ENCODE peak calls at places on chromosome 9, in seven cellular contexts. One of them, this sample, is unnamed.

GRCh38 chr9:70600479-70600878 is 186.0 kb upstream of the KLF9 start:
- DNase-seq in SK-N-MC: no peak
- DNase-seq in endothelial cell of umbilical vein: peak
- DNase-seq in sigmoid colon: peak
- DNase-seq in spleen: no peak
- DNase-seq in GM12892: no peak
- DNase-seq in transverse colon: peak
- DNase-seq in this sample: no peak

GRCh38 chr9:76574171-76574767 is 115.3 kb downstream of the GCNT1 start:
- DNase-seq in transverse colon: no peak
- DNase-seq in SK-N-MC: no peak
- DNase-seq in spleen: no peak
- DNase-seq in sigmoid colon: no peak
- DNase-seq in GM12892: no peak
- DNase-seq in endothelial cell of umbilical vein: no peak
- DNase-seq in this sample: no peak

GRCh38 chr9:93599571-93600403 is 23.4 kb downstream of the PHF2 start:
- DNase-seq in sigmoid colon: no peak
- DNase-seq in spleen: no peak
- DNase-seq in GM12892: no peak
- DNase-seq in transverse colon: no peak
- DNase-seq in endothelial cell of umbilical vein: no peak
- DNase-seq in SK-N-MC: no peak
- DNase-seq in this sample: no peak

GRCh38 chr9:90773593-90773992 is 28.0 kb upstream of the SYK start:
- DNase-seq in spleen: no peak
- DNase-seq in endothelial cell of umbilical vein: no peak
- DNase-seq in SK-N-MC: no peak
- DNase-seq in transverse colon: peak
- DNase-seq in sigmoid colon: no peak
- DNase-seq in GM12892: no peak
- DNase-seq in this sample: no peak

GRCh38 chr9:135612981-135613910 is 26.1 kb downstream of the GLT6D1 start:
- DNase-seq in endothelial cell of umbilical vein: no peak
- DNase-seq in sigmoid colon: no peak
- DNase-seq in spleen: no peak
- DNase-seq in transverse colon: no peak
- DNase-seq in GM12892: no peak
- DNase-seq in SK-N-MC: no peak
- DNase-seq in this sample: no peak

GRCh38 chr9:35489313-35490154 is at the start of gene RUSC2:
- DNase-seq in GM12892: peak
- DNase-seq in spleen: peak
- DNase-seq in SK-N-MC: no peak
- DNase-seq in sigmoid colon: peak
- DNase-seq in transverse colon: peak
- DNase-seq in endothelial cell of umbilical vein: peak
- DNase-seq in this sample: peak

GRCh38 chr9:76247426-76247825 is 146.8 kb downstream of the RFK start:
- DNase-seq in transverse colon: no peak
- DNase-seq in endothelial cell of umbilical vein: no peak
- DNase-seq in sigmoid colon: no peak
- DNase-seq in GM12892: no peak
- DNase-seq in SK-N-MC: no peak
- DNase-seq in spleen: no peak
- DNase-seq in this sample: no peak

GRCh38 chr9:129401623-129402340 is 219.1 kb downstream of the C9orf50 start:
- DNase-seq in GM12892: no peak
- DNase-seq in SK-N-MC: no peak
- DNase-seq in endothelial cell of umbilical vein: no peak
- DNase-seq in transverse colon: no peak
- DNase-seq in sigmoid colon: no peak
- DNase-seq in spleen: peak
- DNase-seq in this sample: no peak

GRCh38 chr9:127785933-127786772 is at the start of gene CDK9:
- DNase-seq in sigmoid colon: peak
- DNase-seq in spleen: peak
- DNase-seq in endothelial cell of umbilical vein: peak
- DNase-seq in transverse colon: peak
- DNase-seq in SK-N-MC: no peak
- DNase-seq in GM12892: peak
- DNase-seq in this sample: no peak

GRCh38 chr9:16032799-16033198 is 480.0 kb downstream of the CCDC171 start:
- DNase-seq in transverse colon: no peak
- DNase-seq in endothelial cell of umbilical vein: no peak
- DNase-seq in spleen: no peak
- DNase-seq in GM12892: no peak
- DNase-seq in SK-N-MC: no peak
- DNase-seq in sigmoid colon: no peak
- DNase-seq in this sample: no peak

GRCh38 chr9:92716557-92716956 is 46.6 kb upstream of the IPPK start:
- DNase-seq in SK-N-MC: no peak
- DNase-seq in spleen: peak
- DNase-seq in endothelial cell of umbilical vein: peak
- DNase-seq in transverse colon: peak
- DNase-seq in sigmoid colon: no peak
- DNase-seq in GM12892: peak
- DNase-seq in this sample: peak

GRCh38 chr9:81562221-81563019 is 126.9 kb downstream of the TLE1 start:
- DNase-seq in endothelial cell of umbilical vein: peak
- DNase-seq in SK-N-MC: no peak
- DNase-seq in transverse colon: no peak
- DNase-seq in GM12892: no peak
- DNase-seq in sigmoid colon: no peak
- DNase-seq in spleen: no peak
- DNase-seq in this sample: peak

GRCh38 chr9:38641985-38642864 is 21.8 kb upstream of the ANKRD18A start:
- DNase-seq in GM12892: no peak
- DNase-seq in sigmoid colon: no peak
- DNase-seq in transverse colon: peak
- DNase-seq in endothelial cell of umbilical vein: peak
- DNase-seq in spleen: no peak
- DNase-seq in SK-N-MC: peak
- DNase-seq in this sample: no peak

GRCh38 chr9:137745541-137745991 is 126.8 kb downstream of the EHMT1 start:
- DNase-seq in transverse colon: peak
- DNase-seq in endothelial cell of umbilical vein: no peak
- DNase-seq in GM12892: peak
- DNase-seq in sigmoid colon: no peak
- DNase-seq in SK-N-MC: no peak
- DNase-seq in spleen: peak
- DNase-seq in this sample: no peak

GRCh38 chr9:87567566-87567965 is 69.9 kb downstream of the DAPK1 start:
- DNase-seq in spleen: no peak
- DNase-seq in transverse colon: no peak
- DNase-seq in GM12892: no peak
- DNase-seq in sigmoid colon: no peak
- DNase-seq in endothelial cell of umbilical vein: no peak
- DNase-seq in SK-N-MC: no peak
- DNase-seq in this sample: no peak

GRCh38 chr9:127279717-127280285 is 15.2 kb downstream of the GARNL3 start:
- DNase-seq in spleen: no peak
- DNase-seq in transverse colon: no peak
- DNase-seq in endothelial cell of umbilical vein: no peak
- DNase-seq in GM12892: no peak
- DNase-seq in sigmoid colon: no peak
- DNase-seq in SK-N-MC: no peak
- DNase-seq in this sample: no peak

GRCh38 chr9:137301086-137301947 is 754 bp downstream of the NRARP start:
- DNase-seq in SK-N-MC: no peak
- DNase-seq in endothelial cell of umbilical vein: peak
- DNase-seq in sigmoid colon: no peak
- DNase-seq in GM12892: no peak
- DNase-seq in spleen: no peak
- DNase-seq in transverse colon: peak
- DNase-seq in this sample: no peak

GRCh38 chr9:94645901-94646300 is 6.6 kb upstream of the FBP1 start:
- DNase-seq in SK-N-MC: no peak
- DNase-seq in transverse colon: no peak
- DNase-seq in sigmoid colon: no peak
- DNase-seq in endothelial cell of umbilical vein: no peak
- DNase-seq in spleen: no peak
- DNase-seq in GM12892: no peak
- DNase-seq in this sample: no peak

GRCh38 chr9:94644543-94644942 is 5.2 kb upstream of the FBP1 start:
- DNase-seq in GM12892: no peak
- DNase-seq in sigmoid colon: no peak
- DNase-seq in SK-N-MC: no peak
- DNase-seq in endothelial cell of umbilical vein: no peak
- DNase-seq in spleen: no peak
- DNase-seq in transverse colon: no peak
- DNase-seq in this sample: no peak

GRCh38 chr9:94650924-94651323 is 11.6 kb upstream of the FBP1 start:
- DNase-seq in sigmoid colon: no peak
- DNase-seq in endothelial cell of umbilical vein: no peak
- DNase-seq in SK-N-MC: no peak
- DNase-seq in transverse colon: no peak
- DNase-seq in spleen: no peak
- DNase-seq in GM12892: no peak
- DNase-seq in this sample: no peak

GRCh38 chr9:94648191-94648590 is 8.9 kb upstream of the FBP1 start:
- DNase-seq in SK-N-MC: no peak
- DNase-seq in GM12892: no peak
- DNase-seq in transverse colon: no peak
- DNase-seq in sigmoid colon: no peak
- DNase-seq in spleen: no peak
- DNase-seq in endothelial cell of umbilical vein: no peak
- DNase-seq in this sample: no peak

DNA sequence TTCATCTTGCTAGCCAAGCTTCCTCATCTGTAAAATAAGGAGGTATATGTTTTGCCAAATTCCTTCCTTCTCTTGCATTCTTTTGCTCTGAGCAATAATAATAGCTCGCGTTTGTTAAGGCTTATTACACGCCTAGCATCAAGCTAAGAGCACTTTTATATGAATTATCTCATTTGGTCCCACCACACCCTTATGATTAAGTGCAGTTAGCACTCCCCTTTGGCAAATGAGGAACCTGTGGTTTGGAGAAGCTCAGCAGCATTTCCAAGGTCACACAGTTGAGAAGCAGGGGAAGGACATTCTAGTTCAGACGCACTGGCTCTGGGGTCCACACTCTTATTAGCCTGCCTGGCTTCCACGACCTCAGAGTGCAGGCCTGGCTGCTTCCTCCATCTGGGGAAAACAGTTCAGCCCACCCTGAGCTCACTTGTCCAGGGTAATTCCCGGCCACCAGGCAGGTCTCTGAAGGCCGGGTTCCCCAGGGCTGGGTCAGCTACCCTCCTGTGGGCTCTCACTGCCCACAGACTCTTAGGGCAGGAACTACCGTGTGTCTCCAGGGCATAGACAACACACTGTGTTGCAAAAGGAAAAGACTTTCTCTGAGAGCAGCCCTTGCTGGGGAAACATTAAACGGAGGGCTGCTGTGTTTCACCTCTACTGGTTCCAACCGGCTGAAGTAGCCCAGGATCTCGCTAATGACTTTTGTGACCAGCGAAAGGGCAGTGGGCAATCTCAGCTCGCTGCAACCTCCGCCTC is 10.0 kb upstream of the FBP1 start:
- DNase-seq in SK-N-MC: no peak
- DNase-seq in transverse colon: no peak
- DNase-seq in GM12892: no peak
- DNase-seq in spleen: no peak
- DNase-seq in sigmoid colon: no peak
- DNase-seq in endothelial cell of umbilical vein: no peak
- DNase-seq in this sample: no peak
- TF ChIP-seq POLR2AphosphoS5 in SK-N-MC: no peak
- TF ChIP-seq POLR2AphosphoS5 in transverse colon: no peak
- TF ChIP-seq POLR2AphosphoS5 in GM12892: no peak
- TF ChIP-seq POLR2AphosphoS5 in spleen: no peak
- TF ChIP-seq POLR2AphosphoS5 in sigmoid colon: no peak
- TF ChIP-seq POLR2AphosphoS5 in endothelial cell of umbilical vein: no peak
- TF ChIP-seq POLR2AphosphoS5 in this sample: no peak

GRCh38 chr9:125764198-125764597 is 17.0 kb downstream of the PBX3 start:
- DNase-seq in transverse colon: no peak
- DNase-seq in SK-N-MC: no peak
- DNase-seq in endothelial cell of umbilical vein: no peak
- DNase-seq in sigmoid colon: no peak
- DNase-seq in GM12892: no peak
- DNase-seq in spleen: no peak
- DNase-seq in this sample: no peak

GRCh38 chr9:125768803-125769202 is 21.6 kb downstream of the PBX3 start:
- DNase-seq in spleen: no peak
- DNase-seq in transverse colon: no peak
- DNase-seq in GM12892: no peak
- DNase-seq in endothelial cell of umbilical vein: no peak
- DNase-seq in sigmoid colon: no peak
- DNase-seq in SK-N-MC: no peak
- DNase-seq in this sample: no peak

GRCh38 chr9:125766468-125767221 is 19.5 kb downstream of the PBX3 start:
- DNase-seq in transverse colon: no peak
- DNase-seq in spleen: no peak
- DNase-seq in GM12892: no peak
- DNase-seq in SK-N-MC: no peak
- DNase-seq in sigmoid colon: no peak
- DNase-seq in endothelial cell of umbilical vein: no peak
- DNase-seq in this sample: no peak

GRCh38 chr9:125771037-125771436 is 23.9 kb downstream of the PBX3 start:
- DNase-seq in endothelial cell of umbilical vein: no peak
- DNase-seq in spleen: no peak
- DNase-seq in sigmoid colon: no peak
- DNase-seq in GM12892: no peak
- DNase-seq in transverse colon: no peak
- DNase-seq in SK-N-MC: no peak
- DNase-seq in this sample: no peak

DNA sequence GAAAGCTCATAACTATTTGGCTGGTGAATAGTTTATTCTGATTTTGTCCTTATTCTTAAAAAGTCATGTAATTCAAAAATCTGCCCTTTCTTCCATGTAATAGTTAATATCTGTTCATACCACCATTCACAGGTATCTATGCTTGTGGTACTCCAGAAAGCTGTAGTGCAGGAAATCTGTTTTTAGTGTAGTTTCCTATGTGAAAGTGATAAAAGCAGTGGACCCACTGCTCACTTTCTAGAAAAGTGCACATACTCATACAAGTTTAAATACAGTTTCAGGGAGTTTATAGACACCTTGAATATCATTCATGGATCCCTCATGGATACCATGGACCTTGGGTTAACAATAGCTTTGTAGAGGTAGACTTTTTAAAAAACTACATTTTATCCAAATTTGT is 20.2 kb downstream of the PBX3 start:
- DNase-seq in GM12892: no peak
- DNase-seq in sigmoid colon: no peak
- DNase-seq in spleen: no peak
- DNase-seq in endothelial cell of umbilical vein: no peak
- DNase-seq in SK-N-MC: no peak
- DNase-seq in transverse colon: no peak
- DNase-seq in this sample: no peak
- TF ChIP-seq POLR2AphosphoS5 in GM12892: no peak
- TF ChIP-seq POLR2AphosphoS5 in sigmoid colon: no peak
- TF ChIP-seq POLR2AphosphoS5 in spleen: no peak
- TF ChIP-seq POLR2AphosphoS5 in endothelial cell of umbilical vein: no peak
- TF ChIP-seq POLR2AphosphoS5 in SK-N-MC: no peak
- TF ChIP-seq POLR2AphosphoS5 in transverse colon: no peak
- TF ChIP-seq POLR2AphosphoS5 in this sample: no peak

GRCh38 chr9:13500034-13500433 is 220.5 kb upstream of the MPDZ start:
- DNase-seq in spleen: no peak
- DNase-seq in sigmoid colon: peak
- DNase-seq in GM12892: no peak
- DNase-seq in endothelial cell of umbilical vein: no peak
- DNase-seq in SK-N-MC: no peak
- DNase-seq in transverse colon: no peak
- DNase-seq in this sample: no peak
- TF ChIP-seq POLR2AphosphoS5 in spleen: no peak
- TF ChIP-seq POLR2AphosphoS5 in sigmoid colon: no peak
- TF ChIP-seq POLR2AphosphoS5 in GM12892: no peak
- TF ChIP-seq POLR2AphosphoS5 in endothelial cell of umbilical vein: no peak
- TF ChIP-seq POLR2AphosphoS5 in SK-N-MC: no peak
- TF ChIP-seq POLR2AphosphoS5 in transverse colon: no peak
- TF ChIP-seq POLR2AphosphoS5 in this sample: no peak

GRCh38 chr9:114117996-114118830 is 19.1 kb upstream of the KIF12 start:
- DNase-seq in sigmoid colon: no peak
- DNase-seq in GM12892: no peak
- DNase-seq in transverse colon: no peak
- DNase-seq in endothelial cell of umbilical vein: no peak
- DNase-seq in spleen: peak
- DNase-seq in SK-N-MC: no peak
- DNase-seq in this sample: no peak
- TF ChIP-seq POLR2AphosphoS5 in sigmoid colon: no peak
- TF ChIP-seq POLR2AphosphoS5 in GM12892: no peak
- TF ChIP-seq POLR2AphosphoS5 in transverse colon: no peak
- TF ChIP-seq POLR2AphosphoS5 in endothelial cell of umbilical vein: no peak
- TF ChIP-seq POLR2AphosphoS5 in spleen: no peak
- TF ChIP-seq POLR2AphosphoS5 in SK-N-MC: no peak
- TF ChIP-seq POLR2AphosphoS5 in this sample: no peak